ENCODE peak calls at places on chromosomes 12 and 14, in four cellular contexts. M is IMR-90, I is keratinocyte, T is endothelial cell of umbilical vein. K is an unnamed sample. For H3K9me1 and H3K4me1, the result is how much of the 10 kb centered on the place peaks cover.

GRCh38 chr12:73906757-73907156 is 630.9 kb upstream of the ATXN7L3B start:
- DNase-seq in M (no peak), I (no peak), T (no peak), K (no peak)

GRCh38 chr12:131796754-131797587 is 31.2 kb upstream of the MMP17 start:
- DNase-seq in M (no peak), I (no peak), T (no peak), K (no peak)

GRCh38 chr12:92107621-92108131 is 38.0 kb downstream of the BTG1 start:
- DNase-seq in M (no peak), I (no peak), T (no peak), K (no peak)

GRCh38 chr14:80602931-80603330 is 338.6 kb downstream of the CEP128 start:
- DNase-seq in M (no peak), I (no peak), T (no peak), K (no peak)

GRCh38 chr12:93122089-93122488 is 193.0 kb upstream of the EEA1 start:
- DNase-seq in M (peak), I (peak), T (no peak), K (no peak)

GRCh38 chr12:104738371-104738710 is 219.7 kb downstream of the SLC41A2 start:
- DNase-seq in M (no peak), I (no peak), T (no peak), K (no peak)

GRCh38 chr12:78290606-78291345 is 460.1 kb downstream of the NAV3 start:
- DNase-seq in M (peak), I (no peak), T (no peak), K (no peak)

GRCh38 chr14:24053548-24054323 is 1.9 kb downstream of the CARMIL3 start:
- DNase-seq in M (no peak), I (no peak), T (no peak), K (no peak)

GRCh38 chr14:74963705-74964271 is 8.4 kb upstream of the PGF start:
- DNase-seq in M (peak), I (no peak), T (no peak), K (no peak)

GRCh38 chr12:130573235-130573634 is 142.9 kb downstream of the RIMBP2 start:
- DNase-seq in M (no peak), I (no peak), T (no peak), K (no peak)

GRCh38 chr12:20492251-20492728 is 124.0 kb downstream of the PDE3A start:
- DNase-seq in M (peak), I (no peak), T (peak), K (no peak)

GRCh38 chr14:22296088-22296487 is 292.9 kb downstream of the DAD1 start:
- DNase-seq in M (no peak), I (no peak), T (no peak), K (no peak)

GRCh38 chr12:40224439-40225291 is at the start of gene LRRK2:
- DNase-seq in M (peak), I (no peak), T (peak), K (peak)

GRCh38 chr12:119406322-119406721 is 71.8 kb downstream of the CCDC60 start:
- DNase-seq in M (no peak), I (no peak), T (no peak), K (no peak)

GRCh38 chr12:119902084-119902509 is 25.0 kb upstream of the CIT start:
- DNase-seq in M (peak), I (peak), T (peak), K (peak)

GRCh38 chr12:16586350-16587109 is 19.4 kb downstream of the LMO3 start:
- DNase-seq in M (peak), I (no peak), T (no peak), K (no peak)

GRCh38 chr12:106692896-106693295 is 81.6 kb upstream of the RIC8B start:
- DNase-seq in M (no peak), I (no peak), T (no peak), K (no peak)

GRCh38 chr12:69000540-69001243 is 67.7 kb upstream of the CPM start:
- DNase-seq in M (peak), I (no peak), T (no peak), K (no peak)

GRCh38 chr12:40011775-40012129 is 94.1 kb downstream of the SLC2A13 start:
- DNase-seq in M (no peak), I (no peak), T (peak), K (no peak)

DNA sequence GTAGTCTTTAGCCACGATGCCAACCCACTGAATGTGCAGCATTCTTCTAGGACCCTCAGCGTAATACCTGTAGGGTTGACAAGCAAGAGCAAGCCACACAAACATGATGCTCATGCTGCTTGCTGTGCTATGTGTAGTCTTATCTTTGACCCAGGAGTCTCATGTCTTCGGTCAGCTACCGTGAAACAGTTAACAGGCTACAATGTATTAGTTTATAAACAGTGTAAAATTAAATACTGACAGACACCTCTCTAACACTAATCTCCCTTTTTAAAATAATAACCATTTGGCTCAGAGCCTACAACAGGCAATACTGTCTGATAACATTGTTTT is 1.9 kb downstream of the EAPP start:
- DNase-seq in M (no peak), I (no peak), T (no peak), K (no peak)
- H3K9me1 ChIP-seq in M (under half), I (under half), T (under half), K (under half)

GRCh38 chr12:57215065-57215464 is 1.5 kb upstream of the NXPH4 start:
- DNase-seq in M (no peak), I (no peak), T (no peak), K (no peak)
- H3K4me1 ChIP-seq in M (under half), I (under half), T (under half), K (half or more)

DNA sequence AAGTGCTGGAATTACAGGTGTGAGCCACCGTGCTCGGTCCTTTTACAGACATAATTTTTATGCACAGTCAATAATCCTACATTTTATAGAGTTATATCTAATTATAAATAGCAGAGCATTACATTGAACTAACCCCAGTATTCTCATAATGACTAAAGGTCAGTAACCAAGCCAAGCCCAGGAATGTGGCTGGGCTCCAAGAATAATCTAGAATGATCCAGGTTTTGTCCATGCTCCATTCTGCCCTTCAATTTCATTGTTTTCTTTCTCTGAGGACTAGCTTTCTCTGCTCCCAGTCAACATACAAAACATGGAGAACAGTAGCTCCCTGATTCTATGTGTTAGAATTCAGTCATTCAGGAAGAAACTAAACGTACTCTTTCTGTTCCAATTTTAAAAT is 92.1 kb upstream of the KRR1 start:
- DNase-seq in M (no peak), I (no peak), T (peak), K (no peak)
- H3K9me1 ChIP-seq in M (under half), I (under half), T (under half), K (under half)

DNA sequence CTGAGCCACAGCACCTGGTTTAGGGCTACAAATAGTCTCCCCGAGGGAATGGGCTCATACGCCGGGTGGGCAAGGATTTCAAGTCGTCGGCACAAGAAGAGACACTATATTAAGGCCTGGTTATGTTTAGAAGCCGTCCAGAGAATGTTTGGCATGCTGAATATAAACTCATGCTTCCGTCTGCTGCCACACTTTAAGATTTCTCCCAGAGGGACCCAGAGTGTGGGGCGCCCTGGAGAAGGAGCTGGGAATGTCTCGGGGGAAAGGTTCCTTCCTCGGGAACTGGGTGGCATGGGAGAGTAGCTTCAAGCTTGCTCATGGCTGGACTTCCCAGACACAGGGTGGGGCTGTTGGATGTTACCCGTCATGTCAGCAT is 295.7 kb downstream of the CACNA1C start:
- DNase-seq in M (peak), I (no peak), T (no peak), K (no peak)
- H3K4me1 ChIP-seq in M (under half), I (under half), T (under half), K (under half)

GRCh38 chr14:34629344-34629656 is 648 bp downstream of the SNX6 start:
- DNase-seq in M (no peak), I (no peak), T (no peak), K (no peak)
- H3K9me1 ChIP-seq in M (under half), I (under half), T (under half), K (under half)

GRCh38 chr12:109461846-109462766 is 15.0 kb downstream of the KCTD10 start:
- DNase-seq in M (peak), I (peak), T (peak), K (peak)

GRCh38 chr12:109462868-109463692 is 14.0 kb downstream of the KCTD10 start:
- DNase-seq in M (peak), I (no peak), T (peak), K (no peak)

GRCh38 chr12:109461049-109461845 is 15.9 kb downstream of the KCTD10 start:
- DNase-seq in M (peak), I (no peak), T (peak), K (peak)

GRCh38 chr12:109464642-109465351 is 12.3 kb downstream of the KCTD10 start:
- DNase-seq in M (no peak), I (no peak), T (peak), K (no peak)

DNA sequence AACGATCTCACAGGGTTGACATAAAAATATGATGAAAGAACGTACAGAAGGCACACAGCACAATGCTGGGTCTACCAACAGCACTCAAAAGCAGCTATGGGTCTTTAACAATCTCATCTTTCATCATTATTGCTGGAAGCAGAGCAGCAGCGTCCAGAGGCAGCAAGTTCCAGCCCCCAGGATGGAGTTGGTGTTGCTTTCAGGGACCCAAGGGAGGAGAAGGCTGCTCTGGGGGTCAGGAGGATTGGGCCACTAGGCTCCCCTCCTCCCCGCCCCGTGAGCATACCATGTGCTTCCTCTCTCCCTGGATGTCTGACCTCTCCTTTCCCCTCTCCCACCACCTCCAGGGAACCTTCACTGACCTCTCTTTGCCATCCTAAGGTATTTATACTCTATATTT is 13.3 kb downstream of the KCTD10 start:
- DNase-seq in M (no peak), I (no peak), T (no peak), K (no peak)
- H3K4me1 ChIP-seq in M (under half), I (under half), T (half or more), K (under half)

GRCh38 chr14:61190341-61190740 is 90.8 kb downstream of the TMEM30B start:
- DNase-seq in M (peak), I (no peak), T (no peak), K (no peak)
- H3K9me1 ChIP-seq in M (under half), I (under half), T (under half), K (under half)

DNA sequence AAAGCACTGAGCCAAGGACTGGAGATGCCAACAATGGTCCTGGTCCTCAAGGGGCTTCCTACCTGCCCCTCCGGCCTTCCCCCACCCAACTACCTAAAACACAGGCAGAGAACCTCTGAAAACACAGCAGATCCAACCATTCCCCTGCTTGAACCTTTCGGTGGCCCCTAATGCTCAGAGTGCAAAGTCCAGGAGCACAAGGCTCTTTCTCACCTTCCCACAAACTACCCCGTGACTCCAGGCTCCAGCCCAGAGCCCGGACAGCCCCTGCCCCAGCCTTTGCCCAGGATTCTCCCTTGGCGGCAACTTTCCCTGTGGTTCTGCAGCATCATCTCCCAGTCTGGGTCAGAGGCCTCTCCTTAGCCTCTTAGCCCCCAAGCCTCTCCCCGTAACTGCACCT is 1.6 kb upstream of the CD9 start:
- DNase-seq in M (no peak), I (no peak), T (no peak), K (no peak)
- H3K4me1 ChIP-seq in M (under half), I (under half), T (under half), K (under half)

GRCh38 chr12:102120564-102120873 is 536 bp downstream of the PARPBP start:
- DNase-seq in M (no peak), I (no peak), T (no peak), K (peak)

GRCh38 chr12:102118874-102119273 is 1.0 kb downstream of the NUP37 start:
- DNase-seq in M (peak), I (no peak), T (no peak), K (no peak)

GRCh38 chr12:102116392-102116791 is 3.5 kb downstream of the NUP37 start:
- DNase-seq in M (no peak), I (no peak), T (no peak), K (no peak)

GRCh38 chr12:102120886-102121285 is 903 bp downstream of the PARPBP start:
- DNase-seq in M (peak), I (no peak), T (peak), K (peak)

GRCh38 chr12:102119674-102120563 is at the start of the genes NUP37 and PARPBP:
- DNase-seq in M (peak), I (peak), T (peak), K (peak)
- H3K9me1 ChIP-seq in M (under half), I (under half), T (under half), K (under half)

K was measured in K562.